ENCODE peak calls at places on chromosomes 16 and 17, in eight cellular contexts. One of them, this sample, is unnamed.

GRCh38 chr16:10518479-10519041 is 61.8 kb downstream of the EMP2 start:
- DNase-seq in MCF 10A: no peak
- DNase-seq in fibroblast of pulmonary artery: no peak
- DNase-seq in PC-3: no peak
- DNase-seq in stomach: no peak
- DNase-seq in brain microvascular endothelial cell: no peak
- DNase-seq in AG04450: no peak
- DNase-seq in Peyer's patch: no peak
- DNase-seq in this sample: no peak

GRCh38 chr17:72143245-72143644 is 22.4 kb downstream of the SOX9 start:
- DNase-seq in brain microvascular endothelial cell: no peak
- DNase-seq in fibroblast of pulmonary artery: no peak
- DNase-seq in Peyer's patch: no peak
- DNase-seq in PC-3: no peak
- DNase-seq in stomach: no peak
- DNase-seq in AG04450: no peak
- DNase-seq in MCF 10A: no peak
- DNase-seq in this sample: no peak

GRCh38 chr16:31452631-31453106 is 6.6 kb upstream of the ARMC5 start:
- DNase-seq in fibroblast of pulmonary artery: peak
- DNase-seq in Peyer's patch: no peak
- DNase-seq in PC-3: peak
- DNase-seq in AG04450: peak
- DNase-seq in stomach: no peak
- DNase-seq in brain microvascular endothelial cell: peak
- DNase-seq in MCF 10A: peak
- DNase-seq in this sample: peak

GRCh38 chr17:42698736-42699414 is 16.5 kb downstream of the CNTNAP1 start:
- DNase-seq in AG04450: no peak
- DNase-seq in MCF 10A: peak
- DNase-seq in stomach: no peak
- DNase-seq in brain microvascular endothelial cell: no peak
- DNase-seq in Peyer's patch: no peak
- DNase-seq in fibroblast of pulmonary artery: peak
- DNase-seq in PC-3: peak
- DNase-seq in this sample: peak

GRCh38 chr16:48024042-48024441 is 131.8 kb downstream of the ABCC12 start:
- DNase-seq in stomach: no peak
- DNase-seq in fibroblast of pulmonary artery: no peak
- DNase-seq in Peyer's patch: no peak
- DNase-seq in AG04450: no peak
- DNase-seq in PC-3: no peak
- DNase-seq in brain microvascular endothelial cell: no peak
- DNase-seq in MCF 10A: no peak
- DNase-seq in this sample: no peak

GRCh38 chr17:9230346-9230745 is 209.0 kb downstream of the NTN1 start:
- DNase-seq in Peyer's patch: no peak
- DNase-seq in PC-3: no peak
- DNase-seq in fibroblast of pulmonary artery: no peak
- DNase-seq in MCF 10A: no peak
- DNase-seq in stomach: no peak
- DNase-seq in AG04450: no peak
- DNase-seq in brain microvascular endothelial cell: no peak
- DNase-seq in this sample: no peak

GRCh38 chr17:66959641-66960375 is 4.7 kb upstream of the CACNG4 start:
- DNase-seq in fibroblast of pulmonary artery: no peak
- DNase-seq in MCF 10A: no peak
- DNase-seq in stomach: no peak
- DNase-seq in Peyer's patch: no peak
- DNase-seq in brain microvascular endothelial cell: no peak
- DNase-seq in PC-3: no peak
- DNase-seq in AG04450: no peak
- DNase-seq in this sample: no peak

GRCh38 chr16:49598386-49599170 is 225.0 kb downstream of the C16orf78 start:
- DNase-seq in fibroblast of pulmonary artery: no peak
- DNase-seq in brain microvascular endothelial cell: no peak
- DNase-seq in AG04450: no peak
- DNase-seq in Peyer's patch: no peak
- DNase-seq in MCF 10A: no peak
- DNase-seq in stomach: peak
- DNase-seq in PC-3: no peak
- DNase-seq in this sample: no peak

GRCh38 chr17:28711723-28712036 is at the start of gene PROCA1:
- DNase-seq in PC-3: no peak
- DNase-seq in fibroblast of pulmonary artery: no peak
- DNase-seq in MCF 10A: no peak
- DNase-seq in brain microvascular endothelial cell: no peak
- DNase-seq in AG04450: no peak
- DNase-seq in Peyer's patch: peak
- DNase-seq in stomach: no peak
- DNase-seq in this sample: no peak

GRCh38 chr16:19283637-19284036 is 1.9 kb upstream of the CLEC19A start:
- DNase-seq in Peyer's patch: no peak
- DNase-seq in AG04450: no peak
- DNase-seq in brain microvascular endothelial cell: no peak
- DNase-seq in stomach: no peak
- DNase-seq in MCF 10A: peak
- DNase-seq in fibroblast of pulmonary artery: no peak
- DNase-seq in PC-3: peak
- DNase-seq in this sample: peak

DNA sequence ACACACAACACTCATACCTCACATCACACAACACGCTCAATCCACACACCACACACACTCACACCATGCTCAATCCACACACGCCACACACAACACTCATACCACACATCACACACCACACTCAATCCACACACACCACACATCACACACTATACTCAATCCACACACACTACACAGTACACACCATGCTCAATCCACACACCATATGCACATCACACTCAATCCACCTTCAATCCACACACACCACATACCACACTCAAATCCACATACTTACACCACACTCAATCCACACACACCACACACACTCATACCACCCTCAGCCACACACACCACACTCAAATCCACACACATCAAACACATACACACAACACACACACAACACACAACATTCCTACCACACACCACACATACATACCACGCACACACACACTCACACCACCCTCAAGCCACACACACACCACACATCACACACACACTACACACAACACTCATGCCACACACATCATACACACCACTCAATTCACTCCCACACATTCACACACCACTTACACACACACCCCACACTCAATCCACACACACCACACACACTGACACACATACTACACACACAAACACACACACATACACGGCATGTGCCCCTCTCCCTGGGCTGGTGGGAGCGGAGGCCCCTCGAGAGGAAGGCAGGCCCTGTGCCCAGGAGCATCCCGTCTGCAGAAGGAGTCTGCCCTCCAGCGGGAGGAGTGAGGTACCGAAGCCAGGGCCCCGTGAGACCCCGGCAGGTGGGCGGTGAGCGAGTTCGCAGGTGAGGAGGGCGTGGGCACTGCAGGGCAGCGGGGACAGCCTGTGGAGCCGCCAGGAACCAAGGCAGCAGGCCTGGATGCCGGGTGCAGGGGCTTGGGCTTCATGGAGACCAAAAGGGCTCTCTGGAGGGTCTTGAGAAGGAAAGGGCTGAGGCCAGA is 33.1 kb upstream of the RPTOR start:
- DNase-seq in fibroblast of pulmonary artery: no peak
- DNase-seq in MCF 10A: no peak
- DNase-seq in AG04450: no peak
- DNase-seq in stomach: no peak
- DNase-seq in PC-3: no peak
- DNase-seq in brain microvascular endothelial cell: no peak
- DNase-seq in Peyer's patch: no peak
- DNase-seq in this sample: no peak
- TF ChIP-seq CTCF in fibroblast of pulmonary artery: no peak
- TF ChIP-seq CTCF in MCF 10A: no peak
- TF ChIP-seq CTCF in AG04450: no peak
- TF ChIP-seq CTCF in stomach: no peak
- TF ChIP-seq CTCF in PC-3: no peak
- TF ChIP-seq CTCF in brain microvascular endothelial cell: peak
- TF ChIP-seq CTCF in Peyer's patch: no peak
- TF ChIP-seq CTCF in this sample: no peak

GRCh38 chr17:45226620-45227019 is 4.9 kb downstream of the FMNL1 start:
- DNase-seq in Peyer's patch: no peak
- DNase-seq in fibroblast of pulmonary artery: no peak
- DNase-seq in AG04450: no peak
- DNase-seq in stomach: no peak
- DNase-seq in PC-3: no peak
- DNase-seq in brain microvascular endothelial cell: no peak
- DNase-seq in MCF 10A: no peak
- DNase-seq in this sample: no peak

GRCh38 chr17:45227101-45227591 is 5.5 kb downstream of the FMNL1 start:
- DNase-seq in PC-3: no peak
- DNase-seq in MCF 10A: peak
- DNase-seq in brain microvascular endothelial cell: no peak
- DNase-seq in AG04450: no peak
- DNase-seq in Peyer's patch: peak
- DNase-seq in fibroblast of pulmonary artery: no peak
- DNase-seq in stomach: no peak
- DNase-seq in this sample: no peak

GRCh38 chr17:45224671-45225050 is 3.0 kb downstream of the FMNL1 start:
- DNase-seq in stomach: no peak
- DNase-seq in AG04450: no peak
- DNase-seq in PC-3: no peak
- DNase-seq in Peyer's patch: no peak
- DNase-seq in MCF 10A: no peak
- DNase-seq in brain microvascular endothelial cell: no peak
- DNase-seq in fibroblast of pulmonary artery: no peak
- DNase-seq in this sample: no peak

GRCh38 chr17:45225051-45225700 is 3.5 kb downstream of the FMNL1 start:
- DNase-seq in brain microvascular endothelial cell: no peak
- DNase-seq in fibroblast of pulmonary artery: no peak
- DNase-seq in PC-3: peak
- DNase-seq in stomach: no peak
- DNase-seq in Peyer's patch: no peak
- DNase-seq in AG04450: no peak
- DNase-seq in MCF 10A: peak
- DNase-seq in this sample: no peak

GRCh38 chr17:45225964-45226530 is 4.4 kb downstream of the FMNL1 start:
- DNase-seq in stomach: peak
- DNase-seq in Peyer's patch: peak
- DNase-seq in PC-3: no peak
- DNase-seq in brain microvascular endothelial cell: no peak
- DNase-seq in MCF 10A: no peak
- DNase-seq in fibroblast of pulmonary artery: no peak
- DNase-seq in AG04450: no peak
- DNase-seq in this sample: no peak
- TF ChIP-seq CTCF in stomach: no peak
- TF ChIP-seq CTCF in Peyer's patch: no peak
- TF ChIP-seq CTCF in PC-3: no peak
- TF ChIP-seq CTCF in brain microvascular endothelial cell: no peak
- TF ChIP-seq CTCF in MCF 10A: no peak
- TF ChIP-seq CTCF in fibroblast of pulmonary artery: no peak
- TF ChIP-seq CTCF in AG04450: no peak
- TF ChIP-seq CTCF in this sample: no peak

GRCh38 chr17:77914440-77915254 is 43.9 kb upstream of the TNRC6C start:
- DNase-seq in PC-3: no peak
- DNase-seq in MCF 10A: peak
- DNase-seq in fibroblast of pulmonary artery: no peak
- DNase-seq in AG04450: no peak
- DNase-seq in brain microvascular endothelial cell: no peak
- DNase-seq in Peyer's patch: no peak
- DNase-seq in stomach: no peak
- DNase-seq in this sample: peak
- TF ChIP-seq CTCF in PC-3: peak
- TF ChIP-seq CTCF in MCF 10A: no peak
- TF ChIP-seq CTCF in fibroblast of pulmonary artery: no peak
- TF ChIP-seq CTCF in AG04450: no peak
- TF ChIP-seq CTCF in brain microvascular endothelial cell: no peak
- TF ChIP-seq CTCF in Peyer's patch: no peak
- TF ChIP-seq CTCF in stomach: no peak
- TF ChIP-seq CTCF in this sample: no peak

GRCh38 chr16:81633147-81633619 is 145.9 kb upstream of the PLCG2 start:
- DNase-seq in PC-3: no peak
- DNase-seq in MCF 10A: peak
- DNase-seq in brain microvascular endothelial cell: no peak
- DNase-seq in Peyer's patch: no peak
- DNase-seq in AG04450: no peak
- DNase-seq in fibroblast of pulmonary artery: no peak
- DNase-seq in stomach: no peak
- DNase-seq in this sample: no peak
- TF ChIP-seq CTCF in PC-3: peak
- TF ChIP-seq CTCF in MCF 10A: peak
- TF ChIP-seq CTCF in brain microvascular endothelial cell: peak
- TF ChIP-seq CTCF in Peyer's patch: no peak
- TF ChIP-seq CTCF in AG04450: no peak
- TF ChIP-seq CTCF in fibroblast of pulmonary artery: no peak
- TF ChIP-seq CTCF in stomach: peak
- TF ChIP-seq CTCF in this sample: no peak

GRCh38 chr16:71961066-71962039 is 38.8 kb downstream of the PKD1L3 start:
- DNase-seq in Peyer's patch: peak
- DNase-seq in brain microvascular endothelial cell: peak
- DNase-seq in fibroblast of pulmonary artery: peak
- DNase-seq in MCF 10A: peak
- DNase-seq in stomach: peak
- DNase-seq in PC-3: peak
- DNase-seq in AG04450: peak
- DNase-seq in this sample: peak
- TF ChIP-seq CTCF in Peyer's patch: peak
- TF ChIP-seq CTCF in brain microvascular endothelial cell: peak
- TF ChIP-seq CTCF in fibroblast of pulmonary artery: peak
- TF ChIP-seq CTCF in MCF 10A: peak
- TF ChIP-seq CTCF in stomach: peak
- TF ChIP-seq CTCF in PC-3: peak
- TF ChIP-seq CTCF in AG04450: peak
- TF ChIP-seq CTCF in this sample: peak

This sample was measured in RWPE1.